ENCODE peak calls at places on chromosomes 2 and 18, in four cellular contexts. R, B, F and D are unnamed samples. For H3K4me1, the result is how much of the 10 kb centered on the place peaks cover.

GRCh38 chr2:23301151-23301550 is 83.8 kb upstream of the KLHL29 start:
- DNase-seq in R (no peak), F (no peak), B (no peak), D (no peak)

GRCh38 chr2:161651547-161651946 is 27.3 kb downstream of the SLC4A10 start:
- DNase-seq in R (no peak), F (no peak), B (no peak), D (no peak)

GRCh38 chr2:131105950-131106801 is 1.0 kb downstream of the PLEKHB2 start:
- DNase-seq in R (peak), F (no peak), B (peak), D (peak)

GRCh38 chr2:56357655-56358295 is 174.0 kb downstream of the CCDC85A start:
- DNase-seq in F (no peak), R (peak), B (no peak), D (no peak)

GRCh38 chr2:204538179-204539009 is 6.9 kb upstream of the PARD3B start:
- DNase-seq in F (no peak), B (no peak), R (peak), D (peak)

GRCh38 chr2:236281423-236281822 is 17.2 kb upstream of the ASB18 start:
- DNase-seq in R (no peak), B (no peak), F (no peak), D (no peak)

GRCh38 chr18:64017870-64018269 is 48.0 kb downstream of the SERPINB8 start:
- DNase-seq in B (peak), R (peak), F (peak), D (peak)

GRCh38 chr18:8798996-8799395 is 93.6 kb downstream of the MTCL1 start:
- DNase-seq in B (no peak), R (no peak), F (no peak), D (no peak)

GRCh38 chr2:62000538-62000937 is 95.1 kb downstream of the COMMD1 start:
- DNase-seq in R (no peak), B (no peak), F (no peak), D (no peak)

GRCh38 chr18:21262979-21263378 is 20.9 kb downstream of the GREB1L start:
- DNase-seq in R (no peak), B (no peak), F (no peak), D (peak)

GRCh38 chr18:56929861-56930260 is 217.0 kb upstream of the BOD1L2 start:
- DNase-seq in R (no peak), F (no peak), B (no peak), D (no peak)

GRCh38 chr2:85794038-85794441 is 40.2 kb downstream of the ATOH8 start:
- DNase-seq in B (peak), F (no peak), R (no peak), D (no peak)

GRCh38 chr2:85791704-85792565 is 38.1 kb downstream of the ATOH8 start:
- DNase-seq in R (no peak), B (no peak), F (no peak), D (no peak)

GRCh38 chr2:85793584-85793983 is 39.8 kb downstream of the ATOH8 start:
- DNase-seq in F (no peak), R (no peak), B (no peak), D (no peak)

GRCh38 chr2:85794491-85795121 is 40.8 kb downstream of the ATOH8 start:
- DNase-seq in F (no peak), R (no peak), B (no peak), D (no peak)

DNA sequence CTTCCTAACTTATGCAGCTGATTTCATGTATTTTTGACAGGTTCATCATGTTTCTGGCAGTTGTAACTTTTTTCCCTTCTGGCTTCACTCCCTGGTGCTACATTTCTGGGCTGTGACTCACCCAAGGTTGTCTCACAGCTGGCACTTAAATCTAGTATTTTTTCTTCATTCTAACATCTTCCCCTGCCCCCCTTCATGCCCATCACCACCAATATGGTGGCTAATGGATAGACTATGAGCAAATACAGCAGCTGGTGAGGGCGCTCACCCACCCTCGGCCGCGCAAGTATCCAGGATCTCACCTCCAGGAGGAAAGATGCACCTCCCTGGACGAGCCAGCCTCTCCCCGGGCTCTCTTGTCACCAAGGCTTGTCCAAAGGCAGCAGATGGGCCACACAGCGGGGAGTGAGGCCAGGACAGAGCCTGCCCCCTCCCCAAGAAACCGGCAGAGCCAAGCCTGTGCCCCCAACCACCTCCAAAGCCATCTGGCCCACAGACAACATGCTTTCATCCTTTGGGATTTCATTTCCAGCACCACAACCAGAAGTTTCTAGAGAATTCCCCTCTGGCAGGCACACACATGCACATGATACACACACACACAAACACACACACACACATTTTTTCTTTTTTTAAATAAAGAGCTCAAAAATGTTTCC is 39.1 kb downstream of the ATOH8 start:
- DNase-seq in F (no peak), R (peak), B (no peak), D (no peak)
- TF ChIP-seq CTCF in F (no peak), R (no peak), B (no peak), D (no peak)

DNA sequence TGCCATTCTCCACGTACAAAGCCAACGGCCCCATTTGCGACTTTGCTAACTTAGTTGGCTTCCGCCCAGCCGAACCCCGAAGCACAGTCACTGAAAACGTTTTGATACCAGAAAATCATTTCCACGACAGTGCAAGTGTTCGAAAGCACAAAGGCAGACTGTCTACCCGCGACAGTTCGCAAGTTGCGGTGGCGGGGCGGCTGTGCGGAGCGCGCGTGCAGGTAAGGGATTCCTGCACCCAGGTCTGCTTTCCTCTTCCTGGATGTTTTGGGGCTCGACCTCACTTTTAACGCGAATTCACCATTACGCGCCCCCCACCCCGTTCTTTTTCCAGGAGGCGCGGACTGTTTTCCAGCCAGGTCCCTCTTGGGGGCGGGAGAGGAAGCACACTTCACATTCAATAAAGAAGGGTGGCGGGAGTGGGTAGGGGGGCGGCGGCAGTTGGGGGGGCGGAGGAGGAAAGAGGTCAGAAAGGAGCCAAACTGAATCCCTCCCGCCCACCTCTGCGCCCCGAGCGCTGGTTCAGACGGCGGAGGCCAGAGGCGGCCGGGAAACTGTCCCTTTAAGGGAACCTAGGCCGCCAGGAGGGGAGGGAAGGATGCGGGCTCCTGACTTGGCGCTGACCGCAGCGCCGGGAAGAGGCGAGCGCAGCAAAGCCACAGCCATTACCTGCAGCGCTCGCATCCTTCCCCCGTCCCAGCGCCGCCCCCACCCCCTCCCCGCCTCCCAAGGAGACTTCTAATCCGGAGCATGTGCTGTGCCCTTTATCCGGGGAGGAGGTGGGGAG is 107.5 kb upstream of the KCTD1 start:
- DNase-seq in R (peak), F (no peak), B (no peak), D (peak)
- TF ChIP-seq EZH2 in R (no peak), F (no peak), B (peak), D (peak)

DNA sequence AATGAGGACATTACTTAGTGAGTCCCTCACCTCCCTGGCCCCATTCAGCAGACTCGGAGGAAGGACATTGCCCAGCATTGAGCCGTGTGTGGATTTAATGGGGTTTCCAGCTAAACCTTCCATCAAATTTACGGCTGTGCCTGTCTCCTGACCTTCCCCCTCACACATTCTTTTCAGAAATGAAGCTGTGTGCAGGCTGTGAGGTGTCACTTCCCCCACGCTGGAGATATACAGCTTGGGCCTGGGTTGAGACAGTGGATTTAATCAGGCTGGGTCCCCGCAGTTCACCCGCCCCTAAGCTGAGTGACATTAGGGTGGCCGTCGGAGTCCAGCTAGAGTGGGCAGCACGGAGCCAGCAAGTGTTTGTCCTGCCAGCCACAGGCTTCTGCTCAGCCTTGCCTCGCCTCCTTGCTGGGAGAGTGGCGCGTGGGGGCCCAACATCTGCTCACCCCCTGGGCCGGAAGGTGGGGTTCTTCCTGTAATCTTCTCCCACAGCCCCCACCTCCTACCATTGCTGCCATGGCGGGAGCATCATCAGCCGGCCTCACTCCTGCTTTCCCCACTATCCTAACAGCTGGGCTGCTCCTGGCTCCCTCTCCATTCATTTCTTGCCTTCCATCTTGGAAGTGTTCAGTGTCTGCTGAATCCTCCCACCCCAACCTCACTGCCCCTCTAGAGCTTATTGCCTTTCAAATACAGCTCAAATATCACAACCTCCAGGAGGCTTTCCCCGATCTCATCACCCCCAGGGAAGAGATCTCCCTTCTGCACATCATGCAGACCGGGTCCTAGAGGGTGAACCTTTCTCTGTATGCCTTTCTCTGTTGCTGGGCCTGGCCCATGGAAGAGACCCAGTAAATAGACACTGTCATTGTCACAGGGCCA is 149.0 kb downstream of the GLI2 start:
- DNase-seq in R (no peak), B (no peak), F (no peak), D (no peak)
- H3K4me1 ChIP-seq in R (under half), B (under half), F (under half), D (under half)

DNA sequence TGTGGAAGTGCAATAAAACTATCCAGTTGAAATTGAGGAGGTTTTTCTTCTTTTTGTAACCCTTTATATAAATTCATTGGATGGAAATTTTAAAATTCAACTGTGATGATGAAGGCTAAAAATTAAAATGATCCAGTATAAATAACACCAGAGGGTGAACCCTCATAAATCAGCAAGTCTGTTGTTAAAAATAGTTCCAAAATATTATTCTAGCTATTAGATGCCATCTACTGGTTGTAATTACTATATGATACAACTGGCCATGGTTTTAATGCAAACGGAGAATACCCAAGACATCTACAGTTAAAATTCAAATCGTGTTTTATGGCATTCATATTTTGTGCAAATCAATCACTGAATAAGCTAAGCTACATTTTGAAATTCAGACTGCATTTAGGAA is 53.8 kb downstream of the TMEM200C start:
- DNase-seq in R (no peak), B (no peak), F (no peak), D (no peak)
- TF ChIP-seq CTCF in R (no peak), B (no peak), F (no peak), D (no peak)

GRCh38 chr2:176149484-176150337 is 1.6 kb upstream of the HOXD4 start:
- DNase-seq in R (no peak), F (no peak), B (no peak), D (no peak)

GRCh38 chr2:176148758-176149483 is 2.4 kb upstream of the HOXD4 start:
- DNase-seq in R (no peak), B (no peak), F (no peak), D (no peak)

GRCh38 chr2:176147215-176147789 is 4.0 kb upstream of the HOXD4 start:
- DNase-seq in R (no peak), B (no peak), F (no peak), D (no peak)

GRCh38 chr2:176146645-176147044 is 4.7 kb upstream of the HOXD4 start:
- DNase-seq in B (no peak), F (no peak), R (no peak), D (no peak)

GRCh38 chr2:176147790-176148496 is 3.4 kb upstream of the HOXD4 start:
- DNase-seq in B (no peak), R (no peak), F (no peak), D (no peak)
- TF ChIP-seq EZH2 in B (no peak), R (no peak), F (no peak), D (peak)

GRCh38 chr2:42129947-42130346 is 39.2 kb upstream of the EML4 start:
- DNase-seq in F (no peak), R (no peak), B (no peak), D (no peak)

GRCh38 chr2:42129487-42129852 is 39.7 kb upstream of the EML4 start:
- DNase-seq in B (no peak), F (no peak), R (no peak), D (no peak)

GRCh38 chr2:42133771-42134195 is 35.4 kb upstream of the EML4 start:
- DNase-seq in B (no peak), F (no peak), R (peak), D (peak)

GRCh38 chr2:42132966-42133641 is 36.0 kb upstream of the EML4 start:
- DNase-seq in F (peak), R (peak), B (peak), D (peak)

DNA sequence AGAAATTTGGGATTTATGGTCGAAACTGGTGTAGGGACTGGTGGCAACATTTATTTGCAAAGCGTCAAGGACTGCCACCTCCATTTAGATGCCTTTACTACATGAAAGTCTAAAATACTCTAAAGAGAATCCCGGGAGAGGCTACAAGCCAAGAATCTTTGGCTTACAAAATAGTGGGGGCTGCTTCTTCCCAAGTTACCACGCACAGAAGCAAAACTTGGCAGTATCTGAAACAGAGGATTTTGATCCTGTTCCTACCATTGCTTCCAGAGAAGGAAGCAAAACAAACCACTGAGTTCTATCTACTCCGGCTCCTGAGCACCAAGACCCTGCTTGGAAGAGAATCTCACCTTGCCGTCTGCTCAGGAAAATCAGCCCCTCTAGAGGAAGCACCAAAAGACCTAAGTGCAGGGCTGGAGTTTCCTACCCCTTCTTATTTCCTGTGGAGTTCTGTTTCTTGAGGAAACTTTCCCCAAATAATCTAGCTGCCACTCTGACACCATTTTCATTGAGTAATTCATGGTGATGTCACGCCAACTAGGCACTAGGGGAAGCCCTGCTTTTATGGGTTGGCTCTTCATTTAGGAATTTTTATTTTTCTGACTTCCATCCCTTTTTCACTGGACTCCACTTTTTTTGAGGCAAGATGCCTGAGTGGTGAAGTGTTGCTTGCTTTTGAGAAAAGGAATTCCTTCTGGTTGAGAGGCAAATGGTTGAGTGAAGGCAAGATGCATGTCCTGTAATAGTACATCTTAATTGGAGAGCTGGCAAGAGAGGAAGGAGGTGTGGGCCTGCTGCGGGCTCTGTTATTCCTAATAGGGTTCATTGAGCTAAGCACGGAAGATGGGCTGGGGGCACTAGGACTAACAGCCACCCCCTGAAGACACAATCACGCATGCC is 36.8 kb upstream of the EML4 start:
- DNase-seq in F (no peak), B (no peak), R (peak), D (no peak)
- H3K4me1 ChIP-seq in F (under half), B (half or more), R (under half), D (under half)

DNA sequence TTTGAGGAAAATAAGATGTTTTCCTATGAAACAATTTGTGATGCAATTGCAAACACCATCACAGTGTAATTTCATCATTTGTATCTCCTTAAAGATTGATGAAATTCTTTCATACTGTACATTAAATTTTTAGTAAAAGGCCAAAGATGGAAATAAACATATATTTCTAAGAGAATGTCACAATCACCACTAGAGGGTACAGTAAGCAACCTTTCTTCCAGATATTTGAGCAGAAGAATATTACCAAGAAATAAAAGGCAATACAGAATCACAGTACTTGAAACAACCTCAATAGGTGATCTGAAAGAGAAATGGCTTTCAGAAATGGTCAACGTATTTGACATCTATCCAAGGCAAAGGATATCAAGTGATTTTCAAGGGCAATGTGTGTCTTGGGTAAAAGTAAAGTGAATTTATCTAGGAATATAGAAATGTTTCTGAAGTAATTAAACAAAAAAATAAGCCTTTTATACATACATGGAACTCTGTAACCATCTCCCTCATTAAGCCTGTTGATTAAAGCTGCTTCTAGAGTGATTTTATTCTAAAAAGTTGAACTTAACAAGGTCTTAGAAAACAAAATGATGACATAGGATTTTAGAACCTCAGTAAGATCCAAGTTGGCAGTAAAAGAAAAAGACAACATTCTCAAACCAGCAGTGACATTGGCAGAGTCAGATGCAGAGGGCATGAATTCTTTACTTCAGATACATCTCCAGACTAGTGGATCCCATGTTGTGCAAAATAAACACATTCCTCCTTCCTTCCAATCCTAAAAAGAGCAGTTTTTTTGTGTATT is 90.3 kb upstream of the SESTD1 start:
- DNase-seq in B (no peak), F (no peak), R (no peak), D (no peak)
- TF ChIP-seq CTCF in B (peak), F (peak), R (peak), D (peak)

DNA sequence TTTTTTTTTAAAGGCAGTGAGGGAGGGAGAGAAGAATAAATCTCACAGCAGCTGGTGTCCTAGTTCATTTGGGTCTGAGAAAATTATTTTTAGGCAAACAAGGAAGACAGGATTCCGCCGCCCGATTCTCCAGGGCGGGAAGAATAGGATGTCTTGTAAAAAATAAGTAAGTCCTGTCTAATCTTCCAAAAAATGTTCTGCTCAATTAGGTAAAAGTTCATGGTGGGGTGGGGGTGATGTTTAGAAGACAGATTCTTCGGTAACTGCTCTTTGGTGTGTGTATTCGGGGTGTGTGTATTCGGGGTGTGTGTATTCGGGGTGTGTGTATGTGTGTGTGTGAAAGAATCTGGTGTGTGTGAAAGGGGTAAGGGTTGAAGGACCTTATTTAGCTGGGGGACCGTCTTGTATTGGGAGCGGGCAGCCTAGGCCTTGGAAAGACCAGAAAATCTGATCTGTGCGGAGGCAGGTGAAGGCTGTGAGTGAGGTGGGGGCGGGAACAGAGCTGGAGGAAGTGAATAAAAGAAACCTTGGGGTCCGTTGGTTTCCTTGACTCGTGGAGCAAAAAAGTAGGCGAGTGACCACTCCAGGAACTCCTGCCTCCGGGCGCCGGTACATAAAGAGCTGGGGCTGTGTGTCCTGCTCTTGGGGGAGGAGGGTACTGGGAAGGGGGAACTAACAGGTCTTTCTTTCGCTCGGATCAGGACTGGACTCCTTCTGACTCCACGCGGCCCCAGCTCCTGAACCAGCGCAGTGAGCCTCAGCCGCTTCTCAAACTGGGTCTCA is 4.4 kb upstream of the PAX3 start:
- DNase-seq in R (no peak), F (no peak), B (no peak), D (peak)
- TF ChIP-seq EZH2 in R (no peak), F (no peak), B (peak), D (no peak)

GRCh38 chr18:31791817-31792579 is 31.3 kb upstream of the SLC25A52 start:
- DNase-seq in R (no peak), B (no peak), F (no peak), D (no peak)
- H3K4me1 ChIP-seq in R (under half), B (under half), F (under half), D (under half)